ENCODE peak calls at places on chromosome 2, in ten cellular contexts. I is fibroblast of pulmonary artery; A is EL; R is MV-4-11; Y is cardiac fibroblast; W is activated CD4-positive, alpha-beta T cell treated with anti-CD3 and anti-CD28 coated beads for 4 hours; T is GM12892; P is WTC11; B is T-cell; M is T-helper 2 cell. J is an unnamed sample.

GRCh38 chr2:127901339-127902072 is 15.8 kb upstream of the AMMECR1L start:
- DNase-seq in T (no peak), P (no peak), R (no peak), W (no peak), B (no peak), A (no peak), M (no peak), I (peak), Y (no peak), J (no peak)

GRCh38 chr2:20563251-20563650 is 87.6 kb downstream of the HS1BP3 start:
- DNase-seq in R (no peak), T (no peak), Y (no peak), I (no peak), P (no peak), M (no peak), B (no peak), W (no peak), A (no peak), J (no peak)

GRCh38 chr2:100562613-100563406 is at the start of gene PDCL3:
- DNase-seq in B (peak), I (peak), W (peak), R (peak), M (peak), P (peak), Y (peak), T (peak), A (peak), J (peak)

GRCh38 chr2:38076710-38077430 is 919 bp upstream of the CYP1B1 start:
- DNase-seq in I (peak), W (no peak), T (peak), Y (peak), M (peak), P (peak), B (no peak), A (peak), R (peak), J (peak)

GRCh38 chr2:180205616-180206271 is 198.6 kb upstream of the CWC22 start:
- DNase-seq in B (no peak), W (no peak), M (no peak), I (no peak), T (no peak), R (no peak), Y (peak), A (no peak), P (no peak), J (no peak)

GRCh38 chr2:7574385-7574784 is 657.2 kb downstream of the RNF144A start:
- DNase-seq in T (no peak), B (no peak), M (no peak), Y (no peak), I (no peak), R (no peak), A (no peak), W (no peak), P (no peak), J (no peak)

GRCh38 chr2:83055338-83056010 is 1403.6 kb downstream of the SUCLG1 start:
- DNase-seq in P (no peak), M (no peak), W (no peak), R (peak), I (peak), T (no peak), A (peak), Y (peak), B (no peak), J (no peak)

GRCh38 chr2:33020883-33021282 is 74.1 kb downstream of the LTBP1 start:
- DNase-seq in R (no peak), T (no peak), W (no peak), A (no peak), I (no peak), M (no peak), P (no peak), B (no peak), Y (no peak), J (no peak)

GRCh38 chr2:112705576-112705975 is 15.2 kb upstream of the NT5DC4 start:
- DNase-seq in M (no peak), Y (no peak), T (no peak), W (no peak), P (no peak), I (no peak), R (no peak), B (no peak), A (no peak), J (no peak)

GRCh38 chr2:27096748-27097297 is 10.3 kb downstream of the KHK start:
- DNase-seq in P (no peak), T (no peak), R (peak), I (no peak), W (no peak), A (no peak), M (no peak), Y (no peak), B (no peak), J (no peak)

GRCh38 chr2:219551863-219552381 is 8.1 kb downstream of the TMEM198 start:
- DNase-seq in A (no peak), W (no peak), B (no peak), Y (peak), R (no peak), P (no peak), M (peak), I (no peak), T (no peak), J (no peak)

GRCh38 chr2:151290467-151290866 is 999 bp upstream of the NMI start:
- DNase-seq in M (no peak), T (no peak), I (no peak), A (no peak), Y (no peak), B (no peak), R (no peak), W (no peak), P (no peak), J (no peak)

GRCh38 chr2:8584174-8585066 is 97.4 kb upstream of the ID2 start:
- DNase-seq in A (no peak), I (no peak), B (no peak), P (no peak), M (no peak), T (no peak), Y (no peak), R (no peak), W (no peak), J (no peak)

GRCh38 chr2:159076233-159076632 is 107.8 kb downstream of the TANC1 start:
- DNase-seq in P (no peak), I (peak), B (no peak), Y (peak), M (no peak), T (no peak), R (no peak), A (peak), W (no peak), J (no peak)

GRCh38 chr2:65370387-65371093 is 61.9 kb downstream of the SPRED2 start:
- DNase-seq in W (no peak), Y (peak), B (no peak), M (no peak), I (peak), T (no peak), R (peak), A (no peak), P (no peak), J (no peak)

GRCh38 chr2:239379641-239380170 is 21.1 kb downstream of the HDAC4 start:
- DNase-seq in M (no peak), A (no peak), R (no peak), T (no peak), I (no peak), P (peak), W (no peak), Y (no peak), B (no peak), J (no peak)

GRCh38 chr2:219701847-219702634 is 74.6 kb downstream of the SLC4A3 start:
- DNase-seq in W (no peak), Y (peak), M (no peak), R (no peak), I (peak), P (no peak), T (no peak), B (no peak), A (peak), J (no peak)

GRCh38 chr2:10777842-10778723 is 34.5 kb downstream of the PDIA6 start:
- DNase-seq in Y (no peak), W (no peak), P (no peak), A (no peak), M (no peak), I (no peak), R (no peak), B (no peak), T (no peak), J (no peak)

GRCh38 chr2:216082388-216082733 is 642 bp downstream of the TMEM169 start:
- DNase-seq in W (no peak), B (no peak), P (no peak), R (no peak), A (no peak), M (no peak), T (no peak), Y (no peak), I (no peak), J (no peak)

GRCh38 chr2:240584486-240585031 is 2.0 kb upstream of the CAPN10 start:
- DNase-seq in I (peak), P (no peak), M (peak), Y (peak), W (no peak), B (no peak), T (no peak), R (peak), A (peak), J (no peak)

GRCh38 chr2:61356958-61357350 is 113.9 kb downstream of the USP34 start:
- DNase-seq in I (peak), Y (peak), M (no peak), T (no peak), R (no peak), A (peak), B (no peak), W (no peak), P (no peak), J (no peak)

GRCh38 chr2:175837046-175837445 is 165.0 kb downstream of the LNPK start:
- DNase-seq in R (no peak), T (no peak), M (no peak), B (no peak), Y (peak), I (peak), W (no peak), P (no peak), A (peak), J (no peak)

GRCh38 chr2:46296216-46296839 is 879 bp upstream of the EPAS1 start:
- DNase-seq in P (peak), W (no peak), R (peak), A (peak), I (no peak), T (peak), M (peak), Y (no peak), B (no peak), J (no peak)

GRCh38 chr2:74703373-74703772 is 49.3 kb downstream of the SEMA4F start:
- DNase-seq in B (no peak), W (no peak), A (no peak), Y (peak), R (peak), T (no peak), I (peak), P (no peak), M (no peak), J (no peak)

GRCh38 chr2:65396348-65397026 is 35.9 kb downstream of the SPRED2 start:
- DNase-seq in I (peak), Y (peak), P (no peak), A (no peak), B (no peak), T (no peak), M (no peak), W (no peak), R (no peak), J (no peak)

GRCh38 chr2:153145470-153145869 is 333.1 kb downstream of the RPRM start:
- DNase-seq in Y (no peak), A (no peak), B (no peak), P (no peak), M (no peak), T (no peak), W (no peak), I (no peak), R (no peak), J (no peak)

GRCh38 chr2:3644891-3645605 is 13.0 kb upstream of the ALLC start:
- DNase-seq in Y (no peak), B (no peak), T (no peak), I (no peak), W (no peak), P (peak), M (no peak), A (no peak), R (no peak), J (no peak)

GRCh38 chr2:182937864-182938263 is 71.4 kb upstream of the FRZB start:
- DNase-seq in B (no peak), A (no peak), W (no peak), Y (no peak), T (no peak), P (no peak), I (no peak), R (no peak), M (no peak), J (no peak)

GRCh38 chr2:189834059-189834458 is 49.8 kb downstream of the PMS1 start:
- DNase-seq in W (no peak), M (no peak), A (no peak), R (no peak), P (no peak), B (no peak), Y (no peak), T (no peak), I (no peak), J (no peak)

J was measured in BE2C.